ENCODE peak calls at places on chromosomes 1 and 21, in five cellular contexts. D is Karpas-422; J is CD4-positive, CD25-positive, alpha-beta regulatory T cell; F is H9; W is aorta. X is an unnamed sample. For H3K27me3 and H3K4me1, the result is how much of the 10 kb centered on the place peaks cover.

GRCh38 chr1:12595839-12596821 is 21.9 kb downstream of the DHRS3 start:
- DNase-seq in D (no peak), F (peak), J (no peak), W (peak), X (no peak)

GRCh38 chr1:30451532-30452125 is 271.8 kb downstream of the MATN1 start:
- DNase-seq in W (peak), F (peak), D (no peak), J (no peak), X (no peak)

GRCh38 chr21:16534408-16535099 is 804.8 kb downstream of the USP25 start:
- DNase-seq in D (no peak), J (no peak), F (no peak), W (peak), X (peak)

GRCh38 chr1:33586111-33586510 is 113.7 kb downstream of the ZSCAN20 start:
- DNase-seq in D (no peak), F (no peak), J (no peak), W (no peak), X (no peak)

GRCh38 chr1:247440001-247440620 is 17.8 kb downstream of the OR2B11 start:
- DNase-seq in J (no peak), F (no peak), W (no peak), D (peak), X (no peak)

GRCh38 chr1:79497193-79497773 is 490.8 kb upstream of the ADGRL4 start:
- DNase-seq in F (no peak), D (peak), W (no peak), J (no peak), X (peak)

GRCh38 chr1:201277441-201277840 is 5.9 kb upstream of the PKP1 start:
- DNase-seq in F (no peak), J (no peak), D (no peak), W (no peak), X (no peak)

GRCh38 chr1:44558883-44559282 is 115.4 kb downstream of the TMEM53 start:
- DNase-seq in W (peak), J (no peak), F (no peak), D (no peak), X (no peak)

GRCh38 chr1:119291611-119292206 is 76.9 kb upstream of the HAO2 start:
- DNase-seq in W (no peak), D (no peak), F (no peak), J (no peak), X (no peak)

GRCh38 chr21:33541105-33541711 is 709 bp downstream of the GART start:
- DNase-seq in J (no peak), W (no peak), D (peak), F (no peak), X (no peak)

GRCh38 chr1:94329986-94330385 is 88.2 kb upstream of the ABCD3 start:
- DNase-seq in W (no peak), D (peak), F (peak), J (no peak), X (no peak)

GRCh38 chr1:234943801-234944402 is 184.7 kb downstream of the TOMM20 start:
- DNase-seq in J (no peak), D (no peak), F (no peak), W (no peak), X (no peak)

GRCh38 chr1:161182214-161182613 is 4.9 kb upstream of the B4GALT3 start:
- DNase-seq in D (no peak), J (peak), F (no peak), W (peak), X (no peak)

GRCh38 chr1:177410179-177410766 is 239.5 kb downstream of the BRINP2 start:
- DNase-seq in D (no peak), W (no peak), J (no peak), F (no peak), X (no peak)

GRCh38 chr21:22711636-22712035 is 1713.4 kb downstream of the NCAM2 start:
- DNase-seq in D (no peak), J (no peak), F (no peak), W (no peak), X (no peak)

GRCh38 chr1:159088050-159088449 is 11.5 kb upstream of the AIM2 start:
- DNase-seq in J (no peak), F (no peak), D (no peak), W (no peak), X (no peak)

GRCh38 chr1:31422505-31423319 is 9.7 kb downstream of the SERINC2 start:
- DNase-seq in F (peak), W (peak), J (peak), D (peak), X (peak)

GRCh38 chr1:205998457-205999241 is 4.5 kb downstream of the RAB7B start:
- DNase-seq in W (no peak), F (no peak), J (no peak), D (no peak), X (peak)

GRCh38 chr1:226123591-226124471 is 61.3 kb downstream of the H3-3A start:
- DNase-seq in J (no peak), D (no peak), F (no peak), W (peak), X (no peak)

GRCh38 chr1:206486995-206487788 is 16.9 kb downstream of the IKBKE start:
- DNase-seq in F (no peak), J (no peak), D (no peak), W (peak), X (no peak)

GRCh38 chr1:188425687-188426086 is 1596.9 kb downstream of the PLA2G4A start:
- DNase-seq in W (no peak), J (no peak), D (no peak), F (no peak), X (no peak)

GRCh38 chr1:61085191-61086086 is 3.1 kb downstream of the NFIA start:
- DNase-seq in F (no peak), W (no peak), D (no peak), J (no peak), X (no peak)

GRCh38 chr1:41382531-41383090 is 21.4 kb downstream of the FOXO6 start:
- DNase-seq in F (peak), D (no peak), W (peak), J (no peak), X (peak)

GRCh38 chr1:222251813-222252212 is 296.1 kb downstream of the HHIPL2 start:
- DNase-seq in W (no peak), J (no peak), F (no peak), D (no peak), X (no peak)

GRCh38 chr1:40625076-40625475 is 40.4 kb downstream of the RIMS3 start:
- DNase-seq in J (no peak), D (peak), W (no peak), F (peak), X (no peak)

GRCh38 chr1:94593611-94594010 is 52.1 kb upstream of the F3 start:
- DNase-seq in D (no peak), F (no peak), J (no peak), W (no peak), X (no peak)

GRCh38 chr21:42356036-42356435 is 5.2 kb upstream of the TFF2 start:
- DNase-seq in F (no peak), W (no peak), J (no peak), D (no peak), X (no peak)
- H3K27me3 ChIP-seq in F (under half), W (under half), J (under half), D (under half), X (under half)

DNA sequence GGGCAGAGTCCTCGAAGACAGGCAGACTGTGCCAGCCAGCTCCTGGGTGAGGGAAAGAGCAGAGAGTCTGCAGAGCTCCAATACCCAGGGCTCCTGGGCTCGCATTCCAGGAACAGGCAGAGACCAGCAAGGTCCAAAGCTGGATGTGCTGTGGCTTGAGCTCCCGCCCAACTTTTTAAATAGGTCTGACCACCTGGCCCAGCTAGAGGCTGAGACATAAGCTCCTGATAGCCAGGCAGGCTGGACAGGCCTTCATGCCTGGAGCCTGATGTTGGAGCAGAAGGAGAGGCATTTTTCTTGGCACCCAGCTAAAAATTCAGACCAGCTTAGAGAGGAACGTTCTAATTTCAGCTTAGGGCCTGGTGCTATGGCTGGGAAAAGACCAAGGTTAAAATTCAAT is 178.4 kb upstream of the TMEM51 start:
- DNase-seq in W (no peak), F (no peak), D (no peak), J (no peak), X (no peak)
- H3K4me1 ChIP-seq in W (under half), F (under half), D (under half), J (under half), X (under half)

DNA sequence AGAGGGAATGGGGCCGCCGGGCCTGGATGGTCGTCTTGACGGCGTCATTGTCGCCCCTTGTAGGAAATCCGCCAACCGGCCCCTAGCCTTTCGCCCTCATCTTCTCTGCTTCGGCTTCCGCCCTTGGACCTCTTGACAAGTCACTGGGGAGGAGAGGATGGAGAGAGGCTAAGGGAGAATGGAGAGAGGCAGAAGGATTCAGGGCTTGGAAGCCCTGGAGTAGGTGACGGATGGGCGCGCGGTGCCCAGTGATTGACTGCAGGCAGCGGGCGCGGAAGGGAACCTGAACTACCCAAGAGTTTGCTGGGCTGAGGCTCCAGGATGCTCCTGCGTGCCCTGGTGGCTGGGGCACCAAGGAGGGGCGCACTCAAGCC is 651 bp downstream of the PDE4B start:
- DNase-seq in W (peak), J (no peak), D (no peak), F (peak), X (no peak)
- H3K27me3 ChIP-seq in W (under half), J (under half), D (under half), F (under half), X (under half)

DNA sequence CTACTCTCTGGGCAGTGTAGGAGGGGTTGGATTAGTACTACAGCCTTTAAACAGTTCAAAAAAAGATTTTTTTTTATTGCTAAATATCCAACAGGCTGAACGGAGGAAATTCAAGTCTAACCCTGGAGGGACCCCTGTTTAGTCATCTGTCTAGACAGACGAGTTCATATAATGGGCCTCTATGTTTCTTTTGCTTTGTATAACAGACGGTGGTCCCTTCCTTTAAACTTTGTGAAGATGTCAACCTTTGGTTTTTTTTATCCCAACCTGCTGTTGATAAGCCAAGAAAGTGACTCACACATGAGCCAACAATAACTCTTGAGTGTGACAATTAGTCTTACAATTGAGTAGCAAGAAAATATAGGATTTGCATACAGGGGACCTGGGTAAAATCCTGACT is 29.8 kb downstream of the TGFB2 start:
- DNase-seq in W (no peak), J (no peak), F (no peak), D (no peak), X (no peak)
- H3K4me1 ChIP-seq in W (under half), J (under half), F (under half), D (under half), X (under half)

DNA sequence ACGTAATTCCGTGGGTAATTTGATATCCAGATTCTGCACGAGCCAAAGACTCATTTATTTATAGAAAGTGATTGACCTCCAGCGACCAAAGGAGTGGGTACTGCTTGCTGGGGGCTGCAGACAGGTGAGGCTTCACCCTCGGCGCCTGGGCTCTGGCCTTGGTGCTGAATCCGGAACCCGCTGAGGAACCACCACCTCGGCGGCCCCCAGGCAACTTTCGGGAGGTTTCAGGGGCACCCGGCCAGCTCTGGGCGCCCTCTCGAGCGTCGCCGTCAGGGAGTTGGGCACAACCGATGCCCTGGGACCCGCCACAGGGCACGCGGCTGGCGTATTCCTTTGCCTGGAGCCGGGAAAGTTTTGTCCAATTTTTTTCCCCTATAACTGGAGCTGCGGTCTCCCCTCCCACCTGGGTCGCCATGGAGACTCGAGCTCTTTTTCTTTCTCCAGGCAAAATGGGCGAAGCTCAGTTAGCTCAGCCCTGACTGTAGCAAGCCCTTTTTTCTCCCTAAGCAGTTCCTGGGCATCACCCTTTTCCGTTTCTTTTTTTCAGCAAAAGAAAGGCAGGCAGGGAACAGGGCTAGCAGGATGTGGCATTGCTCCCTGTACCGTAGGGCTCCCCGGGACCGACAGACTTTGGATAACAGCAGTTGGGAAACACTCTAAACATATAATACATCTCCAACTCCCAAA is 1.9 kb downstream of the KCNJ6 start:
- DNase-seq in W (peak), F (peak), D (no peak), J (no peak), X (no peak)
- H3K27me3 ChIP-seq in W (under half), F (under half), D (under half), J (under half), X (under half)

GRCh38 chr1:24764439-24764838 is 19.2 kb downstream of the CLIC4 start:
- DNase-seq in F (no peak), W (no peak), J (no peak), D (no peak), X (no peak)
- H3K4me1 ChIP-seq in F (under half), W (under half), J (under half), D (half or more), X (under half)

GRCh38 chr1:22197644-22198043 is 54.7 kb upstream of the WNT4 start:
- DNase-seq in J (no peak), D (no peak), F (no peak), W (no peak), X (no peak)

GRCh38 chr1:22201023-22201422 is 58.1 kb upstream of the WNT4 start:
- DNase-seq in F (no peak), D (no peak), J (no peak), W (no peak), X (no peak)

GRCh38 chr1:22190731-22191130 is 47.8 kb upstream of the WNT4 start:
- DNase-seq in F (no peak), W (no peak), D (no peak), J (no peak), X (no peak)

GRCh38 chr1:22196041-22196440 is 53.1 kb upstream of the WNT4 start:
- DNase-seq in J (no peak), D (no peak), F (no peak), W (no peak), X (no peak)

GRCh38 chr1:22196641-22197040 is 53.7 kb upstream of the WNT4 start:
- DNase-seq in F (no peak), D (no peak), W (no peak), J (no peak), X (no peak)
- H3K27me3 ChIP-seq in F (under half), D (under half), W (under half), J (under half), X (under half)

DNA sequence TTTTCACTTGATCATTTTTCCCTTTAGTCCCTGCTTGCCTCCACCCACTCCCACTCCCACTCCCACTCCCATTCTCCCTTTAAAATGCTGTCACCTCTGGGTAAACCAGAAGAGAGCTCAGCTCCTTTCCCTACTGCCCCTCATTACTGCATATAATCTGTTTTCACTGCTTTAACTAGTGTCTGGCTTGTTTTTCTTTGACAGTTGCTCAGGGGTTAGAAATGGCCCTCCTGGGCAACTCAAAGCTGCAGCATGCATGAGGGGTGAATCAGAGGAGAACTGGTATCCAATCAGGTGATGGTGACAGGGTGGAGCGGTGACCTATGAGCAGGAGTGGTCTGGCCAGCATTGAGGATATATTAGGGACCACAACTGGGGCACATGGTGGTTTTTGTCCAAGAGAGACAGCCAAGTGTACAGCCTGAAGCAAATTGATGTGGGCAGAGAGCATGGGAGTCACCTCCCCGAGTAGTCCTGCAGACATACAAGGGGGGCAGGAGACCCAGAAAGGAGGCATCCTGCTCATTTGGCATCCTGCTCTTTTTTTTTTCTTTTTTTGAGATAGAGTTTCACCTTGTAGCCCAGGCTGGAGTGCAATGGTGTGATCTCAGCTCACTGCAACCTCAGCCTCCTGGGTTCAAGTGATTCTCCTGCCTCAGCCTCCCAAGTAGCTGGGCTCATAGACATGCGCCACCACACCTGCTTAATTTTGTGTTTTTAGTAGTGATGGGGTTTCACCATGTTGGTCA is 42.7 kb upstream of the SRSF10 start:
- DNase-seq in F (no peak), D (no peak), W (no peak), J (no peak), X (no peak)
- H3K4me1 ChIP-seq in F (under half), D (under half), W (under half), J (under half), X (under half)